ENCODE peak calls at places on chromosome 9, in ten cellular contexts. E is AG04450; P is midbrain; T is PC-9; F is head of caudate nucleus; A is naive thymus-derived CD8-positive, alpha-beta T cell; C is T-helper 1 cell; N is left cardiac atrium; Z is myocyte; O is ureter. I is an unnamed sample.

GRCh38 chr9:135065804-135066203 is 21.7 kb upstream of the OLFM1 start:
- DNase-seq in E (no peak), P (no peak), T (no peak), F (no peak), A (no peak), C (no peak), N (no peak), Z (no peak), O (no peak), I (no peak)

GRCh38 chr9:4499917-4500316 is 9.6 kb downstream of the SLC1A1 start:
- DNase-seq in E (no peak), P (no peak), T (no peak), F (no peak), A (no peak), C (no peak), N (peak), Z (no peak), O (no peak), I (no peak)

GRCh38 chr9:79353856-79354520 is 217.8 kb upstream of the TLE4 start:
- DNase-seq in E (no peak), P (no peak), T (no peak), F (no peak), A (no peak), C (no peak), N (no peak), Z (peak), O (no peak), I (peak)

GRCh38 chr9:1994180-1994579 is 21.0 kb upstream of the SMARCA2 start:
- DNase-seq in E (no peak), P (no peak), T (no peak), F (no peak), A (no peak), C (no peak), N (no peak), Z (no peak), O (no peak), I (peak)

GRCh38 chr9:12658531-12659209 is 34.5 kb upstream of the TYRP1 start:
- DNase-seq in E (no peak), P (no peak), T (no peak), F (no peak), A (no peak), C (no peak), N (no peak), Z (no peak), O (no peak), I (no peak)

GRCh38 chr9:6870650-6871477 is 113.1 kb downstream of the KDM4C start:
- DNase-seq in E (no peak), P (no peak), T (no peak), F (no peak), A (no peak), C (no peak), N (no peak), Z (no peak), O (no peak), I (no peak)

GRCh38 chr9:94909965-94910730 is 183.6 kb downstream of the AOPEP start:
- DNase-seq in E (no peak), P (no peak), T (no peak), F (no peak), A (no peak), C (no peak), N (no peak), Z (no peak), O (no peak), I (no peak)

GRCh38 chr9:27485158-27485557 is 38.9 kb upstream of the IFNK start:
- DNase-seq in E (no peak), P (no peak), T (no peak), F (no peak), A (no peak), C (no peak), N (no peak), Z (no peak), O (no peak), I (no peak)

GRCh38 chr9:131545003-131545785 is at the start of gene PRRT1B:
- DNase-seq in E (no peak), P (no peak), T (peak), F (no peak), A (no peak), C (no peak), N (no peak), Z (no peak), O (peak), I (no peak)

GRCh38 chr9:36934478-36935065 is 99.5 kb downstream of the PAX5 start:
- DNase-seq in E (no peak), P (no peak), T (no peak), F (no peak), A (no peak), C (no peak), N (no peak), Z (no peak), O (no peak), I (no peak)

GRCh38 chr9:19618816-19619215 is 170.0 kb downstream of the SLC24A2 start:
- DNase-seq in E (no peak), P (peak), T (no peak), F (no peak), A (no peak), C (no peak), N (no peak), Z (no peak), O (no peak), I (no peak)

GRCh38 chr9:83405674-83406255 is 132.4 kb downstream of the FRMD3 start:
- DNase-seq in E (no peak), P (no peak), T (no peak), F (no peak), A (no peak), C (no peak), N (no peak), Z (no peak), O (no peak), I (no peak)

GRCh38 chr9:133784731-133785561 is 46.8 kb upstream of the SARDH start:
- DNase-seq in E (no peak), P (no peak), T (no peak), F (no peak), A (no peak), C (no peak), N (no peak), Z (peak), O (no peak), I (no peak)

GRCh38 chr9:110173322-110173642 is 34.7 kb downstream of the C9orf152 start:
- DNase-seq in E (no peak), P (no peak), T (no peak), F (no peak), A (no peak), C (no peak), N (no peak), Z (no peak), O (no peak), I (no peak)

GRCh38 chr9:109974143-109974917 is 194.3 kb downstream of the PALM2AKAP2 start:
- DNase-seq in E (no peak), P (peak), T (no peak), F (peak), A (no peak), C (no peak), N (no peak), Z (no peak), O (no peak), I (no peak)

GRCh38 chr9:4382722-4383317 is 83.0 kb upstream of the GLIS3 start:
- DNase-seq in E (no peak), P (peak), T (peak), F (no peak), A (no peak), C (no peak), N (no peak), Z (peak), O (no peak), I (peak)

GRCh38 chr9:91423785-91424402 is at the start of gene NFIL3:
- DNase-seq in E (no peak), P (peak), T (peak), F (peak), A (peak), C (peak), N (peak), Z (peak), O (peak), I (peak)

GRCh38 chr9:130668694-130669093 is 4.3 kb downstream of the PRDM12 start:
- DNase-seq in E (no peak), P (no peak), T (no peak), F (no peak), A (no peak), C (no peak), N (no peak), Z (no peak), O (no peak), I (no peak)

GRCh38 chr9:33331411-33331891 is 41.1 kb downstream of the NFX1 start:
- DNase-seq in E (no peak), P (no peak), T (no peak), F (no peak), A (no peak), C (no peak), N (no peak), Z (no peak), O (no peak), I (no peak)

GRCh38 chr9:35691325-35691631 is 1.6 kb upstream of the TPM2 start:
- DNase-seq in E (no peak), P (no peak), T (no peak), F (no peak), A (no peak), C (no peak), N (no peak), Z (no peak), O (no peak), I (no peak)

GRCh38 chr9:70058569-70059161 is 15.0 kb downstream of the MAMDC2 start:
- DNase-seq in E (no peak), P (no peak), T (no peak), F (no peak), A (no peak), C (no peak), N (no peak), Z (no peak), O (no peak), I (no peak)

GRCh38 chr9:136550439-136551085 is 4.7 kb upstream of the NOTCH1 start:
- DNase-seq in E (no peak), P (no peak), T (no peak), F (no peak), A (no peak), C (no peak), N (no peak), Z (peak), O (no peak), I (peak)

GRCh38 chr9:115891929-115892328 is 261.7 kb upstream of the PAPPA start:
- DNase-seq in E (peak), P (no peak), T (no peak), F (no peak), A (no peak), C (no peak), N (no peak), Z (peak), O (no peak), I (peak)

GRCh38 chr9:38334234-38334633 is 58.3 kb upstream of the ALDH1B1 start:
- DNase-seq in E (no peak), P (no peak), T (no peak), F (no peak), A (no peak), C (no peak), N (no peak), Z (no peak), O (peak), I (peak)

GRCh38 chr9:107685901-107686300 is 196.3 kb upstream of the KLF4 start:
- DNase-seq in E (no peak), P (no peak), T (no peak), F (no peak), A (no peak), C (no peak), N (no peak), Z (peak), O (no peak), I (no peak)

GRCh38 chr9:82404484-82405280 is 416.1 kb downstream of the SPATA31D1 start:
- DNase-seq in E (no peak), P (no peak), T (no peak), F (no peak), A (no peak), C (no peak), N (no peak), Z (no peak), O (no peak), I (no peak)

GRCh38 chr9:109427886-109428285 is 70.2 kb downstream of the PTPN3 start:
- DNase-seq in E (no peak), P (no peak), T (no peak), F (no peak), A (no peak), C (no peak), N (no peak), Z (no peak), O (no peak), I (no peak)

GRCh38 chr9:14895806-14896205 is 14.4 kb downstream of the FREM1 start:
- DNase-seq in E (no peak), P (no peak), T (peak), F (no peak), A (no peak), C (no peak), N (no peak), Z (no peak), O (no peak), I (no peak)

GRCh38 chr9:20693068-20693467 is 9.0 kb downstream of the FOCAD start:
- DNase-seq in E (no peak), P (no peak), T (no peak), F (no peak), A (no peak), C (no peak), N (no peak), Z (peak), O (no peak), I (peak)

GRCh38 chr9:116693233-116693731 is 6.2 kb downstream of the TRIM32 start:
- DNase-seq in E (no peak), P (no peak), T (no peak), F (no peak), A (no peak), C (no peak), N (no peak), Z (no peak), O (no peak), I (no peak)

GRCh38 chr9:95446259-95446658 is 70.5 kb downstream of the PTCH1 start:
- DNase-seq in E (no peak), P (no peak), T (no peak), F (no peak), A (no peak), C (no peak), N (no peak), Z (no peak), O (no peak), I (no peak)

GRCh38 chr9:101705135-101705661 is 33.2 kb downstream of the GRIN3A start:
- DNase-seq in E (no peak), P (no peak), T (no peak), F (peak), A (peak), C (no peak), N (peak), Z (no peak), O (no peak), I (peak)

GRCh38 chr9:71910602-71911060 is 362 bp downstream of the ABHD17B start:
- DNase-seq in E (no peak), P (no peak), T (no peak), F (no peak), A (no peak), C (peak), N (no peak), Z (no peak), O (no peak), I (no peak)

GRCh38 chr9:567128-567745 is 274.3 kb upstream of the DMRT1 start:
- DNase-seq in E (no peak), P (no peak), T (no peak), F (no peak), A (no peak), C (no peak), N (no peak), Z (no peak), O (no peak), I (no peak)

GRCh38 chr9:109473329-109473728 is 24.8 kb downstream of the PTPN3 start:
- DNase-seq in E (no peak), P (no peak), T (no peak), F (no peak), A (no peak), C (no peak), N (no peak), Z (no peak), O (no peak), I (no peak)

GRCh38 chr9:108671156-108671555 is 184.6 kb downstream of the ACTL7B start:
- DNase-seq in E (no peak), P (no peak), T (no peak), F (no peak), A (no peak), C (no peak), N (no peak), Z (peak), O (no peak), I (peak)

I was measured in MCF 10A.